ENCODE peak calls at places on chromosome 4, in six cellular contexts. Z, M, Y, U, H and D are unnamed samples.

GRCh38 chr4:118865091-118865708 is 23.5 kb upstream of the SYNPO2 start:
- DNase-seq in U (no peak), M (peak), Z (no peak), H (no peak), Y (no peak), D (no peak)

GRCh38 chr4:26181616-26182015 is 139.2 kb upstream of the RBPJ start:
- DNase-seq in H (no peak), Y (no peak), M (no peak), U (no peak), Z (no peak), D (no peak)

GRCh38 chr4:38676986-38677385 is 13.0 kb downstream of the KLF3 start:
- DNase-seq in U (no peak), M (no peak), H (no peak), Y (no peak), Z (no peak), D (no peak)

GRCh38 chr4:8352368-8353157 is 83.0 kb downstream of the HTRA3 start:
- DNase-seq in M (no peak), Y (peak), Z (peak), H (no peak), U (no peak), D (no peak)

GRCh38 chr4:157983300-157983699 is 189.5 kb downstream of the GASK1B start:
- DNase-seq in Y (no peak), M (no peak), Z (no peak), U (no peak), H (no peak), D (no peak)

GRCh38 chr4:24328711-24329110 is 255.6 kb downstream of the DHX15 start:
- DNase-seq in H (no peak), U (no peak), Z (no peak), M (no peak), Y (no peak), D (no peak)

GRCh38 chr4:87961993-87962791 is 13.3 kb upstream of the SPP1 start:
- DNase-seq in Z (no peak), Y (no peak), M (no peak), H (no peak), U (no peak), D (no peak)

GRCh38 chr4:1856071-1856919 is at the start of gene LETM1:
- DNase-seq in M (peak), Y (peak), H (peak), Z (peak), U (peak), D (no peak)

GRCh38 chr4:115356176-115356575 is 242.8 kb upstream of the NDST4 start:
- DNase-seq in Z (no peak), U (no peak), Y (no peak), M (no peak), H (no peak), D (no peak)

GRCh38 chr4:143421609-143422008 is 84.9 kb downstream of the GAB1 start:
- DNase-seq in H (no peak), M (no peak), U (no peak), Z (no peak), Y (no peak), D (no peak)